ENCODE peak calls at places on chromosomes 7 and 10, in four cellular contexts. One of them, this sample, is unnamed.

GRCh38 chr10:77899080-77899477 is 27.5 kb downstream of the DLG5 start:
- DNase-seq in heart right ventricle: no peak
- DNase-seq in pancreas: no peak
- DNase-seq in GM12878: no peak
- DNase-seq in this sample: peak; percentile 64

GRCh38 chr10:92575961-92576360 is 2.1 kb upstream of the IDE start:
- DNase-seq in heart right ventricle: no peak
- DNase-seq in pancreas: no peak
- DNase-seq in GM12878: no peak
- DNase-seq in this sample: no peak

GRCh38 chr7:26105931-26106330 is 46.1 kb upstream of the NFE2L3 start:
- DNase-seq in heart right ventricle: no peak
- DNase-seq in pancreas: no peak
- DNase-seq in GM12878: no peak
- DNase-seq in this sample: no peak

GRCh38 chr7:137801003-137801402 is 45.8 kb downstream of the DGKI start:
- DNase-seq in heart right ventricle: no peak
- DNase-seq in pancreas: no peak
- DNase-seq in GM12878: no peak
- DNase-seq in this sample: no peak

GRCh38 chr7:28086198-28086597 is 94.4 kb downstream of the JAZF1 start:
- DNase-seq in heart right ventricle: no peak
- DNase-seq in pancreas: no peak
- DNase-seq in GM12878: no peak
- DNase-seq in this sample: no peak

GRCh38 chr7:27241189-27242045 is 1.2 kb upstream of the EVX1 start:
- DNase-seq in heart right ventricle: no peak
- DNase-seq in pancreas: no peak
- DNase-seq in GM12878: no peak
- DNase-seq in this sample: no peak

GRCh38 chr7:40551685-40552576 is 417.1 kb downstream of the SUGCT start:
- DNase-seq in heart right ventricle: no peak
- DNase-seq in pancreas: no peak
- DNase-seq in GM12878: peak; percentile 11
- DNase-seq in this sample: no peak

GRCh38 chr10:102597131-102597891 is 47.0 kb upstream of the TRIM8 start:
- DNase-seq in heart right ventricle: no peak
- DNase-seq in pancreas: no peak
- DNase-seq in GM12878: no peak
- DNase-seq in this sample: no peak

GRCh38 chr10:66928000-66928770 is 2.3 kb downstream of the LRRTM3 start:
- DNase-seq in heart right ventricle: no peak
- DNase-seq in pancreas: no peak
- DNase-seq in GM12878: no peak
- DNase-seq in this sample: no peak

GRCh38 chr7:87463982-87464381 is 11.5 kb downstream of the ABCB4 start:
- DNase-seq in heart right ventricle: no peak
- DNase-seq in pancreas: no peak
- DNase-seq in GM12878: no peak
- DNase-seq in this sample: no peak

GRCh38 chr10:44327461-44327860 is 57.4 kb downstream of the CXCL12 start:
- DNase-seq in heart right ventricle: no peak
- DNase-seq in pancreas: no peak
- DNase-seq in GM12878: no peak
- DNase-seq in this sample: no peak

GRCh38 chr10:78684954-78685353 is 383.8 kb upstream of the ZMIZ1 start:
- DNase-seq in heart right ventricle: no peak
- DNase-seq in pancreas: no peak
- DNase-seq in GM12878: no peak
- DNase-seq in this sample: no peak

GRCh38 chr7:139043823-139044812 is 8.3 kb upstream of the ZC3HAV1L start:
- DNase-seq in heart right ventricle: no peak
- DNase-seq in pancreas: no peak
- DNase-seq in GM12878: no peak
- DNase-seq in this sample: no peak

GRCh38 chr7:6646380-6646950 is 9.3 kb downstream of the ZNF316 start:
- DNase-seq in heart right ventricle: no peak
- DNase-seq in pancreas: no peak
- DNase-seq in GM12878: no peak
- DNase-seq in this sample: no peak

GRCh38 chr7:15334524-15335269 is 227.1 kb downstream of the AGMO start:
- DNase-seq in heart right ventricle: no peak
- DNase-seq in pancreas: no peak
- DNase-seq in GM12878: no peak
- DNase-seq in this sample: no peak

GRCh38 chr10:113381906-113382562 is 170.8 kb upstream of the HABP2 start:
- DNase-seq in heart right ventricle: peak; percentile 15
- DNase-seq in pancreas: no peak
- DNase-seq in GM12878: no peak
- DNase-seq in this sample: no peak

GRCh38 chr10:73906524-73907447 is 4.1 kb upstream of the PLAU start:
- DNase-seq in heart right ventricle: peak; percentile 83
- DNase-seq in pancreas: no peak
- DNase-seq in GM12878: no peak
- DNase-seq in this sample: peak; percentile 62

GRCh38 chr10:94545277-94546057 is at the start of gene HELLS:
- DNase-seq in heart right ventricle: peak; percentile 77
- DNase-seq in pancreas: peak; percentile 87
- DNase-seq in GM12878: peak; percentile 66
- DNase-seq in this sample: peak; percentile 80

GRCh38 chr7:91940171-91940570 is 491 bp upstream of the AKAP9 start:
- DNase-seq in heart right ventricle: peak; percentile 45
- DNase-seq in pancreas: no peak
- DNase-seq in GM12878: no peak
- DNase-seq in this sample: peak; percentile 31

GRCh38 chr10:125095228-125095627 is 65.1 kb downstream of the CTBP2 start:
- DNase-seq in heart right ventricle: no peak
- DNase-seq in pancreas: no peak
- DNase-seq in GM12878: no peak
- DNase-seq in this sample: no peak

GRCh38 chr10:101771380-101771779 is 4.5 kb downstream of the FGF8 start:
- DNase-seq in heart right ventricle: no peak
- DNase-seq in pancreas: no peak
- DNase-seq in GM12878: no peak
- DNase-seq in this sample: no peak

GRCh38 chr7:46317256-46317655 is 396.2 kb upstream of the IGFBP3 start:
- DNase-seq in heart right ventricle: no peak
- DNase-seq in pancreas: no peak
- DNase-seq in GM12878: no peak
- DNase-seq in this sample: no peak

GRCh38 chr7:127905491-127906330 is 125.5 kb downstream of the LRRC4 start:
- DNase-seq in heart right ventricle: no peak
- DNase-seq in pancreas: no peak
- DNase-seq in GM12878: no peak
- DNase-seq in this sample: no peak

GRCh38 chr7:157514746-157515145 is 177.9 kb downstream of the DNAJB6 start:
- DNase-seq in heart right ventricle: no peak
- DNase-seq in pancreas: no peak
- DNase-seq in GM12878: no peak
- DNase-seq in this sample: no peak

GRCh38 chr7:157514306-157514705 is 177.5 kb downstream of the DNAJB6 start:
- DNase-seq in heart right ventricle: no peak
- DNase-seq in pancreas: no peak
- DNase-seq in GM12878: no peak
- DNase-seq in this sample: no peak

GRCh38 chr7:157516911-157517781 is 180.3 kb downstream of the DNAJB6 start:
- DNase-seq in heart right ventricle: no peak
- DNase-seq in pancreas: no peak
- DNase-seq in GM12878: no peak
- DNase-seq in this sample: no peak

GRCh38 chr7:157516311-157516710 is 179.5 kb downstream of the DNAJB6 start:
- DNase-seq in heart right ventricle: no peak
- DNase-seq in pancreas: no peak
- DNase-seq in GM12878: no peak
- DNase-seq in this sample: no peak

GRCh38 chr7:157515342-157516041 is 178.7 kb downstream of the DNAJB6 start:
- DNase-seq in heart right ventricle: no peak
- DNase-seq in pancreas: no peak
- DNase-seq in GM12878: no peak
- DNase-seq in this sample: no peak
- H3K36me3 ChIP-seq in heart right ventricle: no peaks in the 10 kb centered on the region
- H3K36me3 ChIP-seq in pancreas: no peaks in the 10 kb centered on the region
- H3K36me3 ChIP-seq in GM12878: no peaks in the 10 kb centered on the region
- H3K36me3 ChIP-seq in this sample: no peaks in the 10 kb centered on the region

DNA sequence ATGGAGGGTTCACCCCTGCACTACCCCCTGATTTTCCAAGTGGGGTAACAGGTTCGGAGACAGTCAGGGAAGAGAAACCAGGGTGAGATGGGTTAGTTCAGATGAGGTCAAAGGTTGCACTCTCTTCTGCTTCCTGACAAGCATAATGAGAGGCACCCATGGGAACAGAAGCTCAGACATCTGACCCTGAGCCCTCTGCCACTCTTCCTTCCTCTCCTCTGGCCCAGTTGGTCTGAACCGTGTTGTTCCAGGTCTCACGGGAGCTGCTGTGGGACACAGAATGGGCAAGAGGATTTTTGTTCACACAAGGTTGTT is 38.4 kb downstream of the DNAJB12 start:
- DNase-seq in heart right ventricle: no peak
- DNase-seq in pancreas: no peak
- DNase-seq in GM12878: no peak
- DNase-seq in this sample: no peak
- H3K4me1 ChIP-seq in heart right ventricle: peaks cover 64% of the 10 kb centered on the region
- H3K4me1 ChIP-seq in pancreas: peaks cover 55% of the 10 kb centered on the region
- H3K4me1 ChIP-seq in GM12878: peaks cover 34% of the 10 kb centered on the region
- H3K4me1 ChIP-seq in this sample: peaks cover 20% of the 10 kb centered on the region

GRCh38 chr7:149616898-149617297 is 119.3 kb upstream of the ZNF746 start:
- DNase-seq in heart right ventricle: no peak
- DNase-seq in pancreas: peak; percentile 31
- DNase-seq in GM12878: no peak
- DNase-seq in this sample: no peak
- H3K27ac ChIP-seq in heart right ventricle: no peak overlapping the region
- H3K27ac ChIP-seq in pancreas: no peak overlapping the region
- H3K27ac ChIP-seq in GM12878: no peak overlapping the region
- H3K27ac ChIP-seq in this sample: no peak overlapping the region

GRCh38 chr7:155684546-155684945 is 40.1 kb downstream of the RBM33 start:
- DNase-seq in heart right ventricle: no peak
- DNase-seq in pancreas: no peak
- DNase-seq in GM12878: no peak
- DNase-seq in this sample: no peak

GRCh38 chr7:155683098-155683497 is 38.6 kb downstream of the RBM33 start:
- DNase-seq in heart right ventricle: no peak
- DNase-seq in pancreas: no peak
- DNase-seq in GM12878: no peak
- DNase-seq in this sample: no peak

GRCh38 chr7:155685070-155685790 is 40.8 kb downstream of the RBM33 start:
- DNase-seq in heart right ventricle: no peak
- DNase-seq in pancreas: no peak
- DNase-seq in GM12878: no peak
- DNase-seq in this sample: no peak

GRCh38 chr7:155682484-155682883 is 38.0 kb downstream of the RBM33 start:
- DNase-seq in heart right ventricle: no peak
- DNase-seq in pancreas: no peak
- DNase-seq in GM12878: no peak
- DNase-seq in this sample: no peak

DNA sequence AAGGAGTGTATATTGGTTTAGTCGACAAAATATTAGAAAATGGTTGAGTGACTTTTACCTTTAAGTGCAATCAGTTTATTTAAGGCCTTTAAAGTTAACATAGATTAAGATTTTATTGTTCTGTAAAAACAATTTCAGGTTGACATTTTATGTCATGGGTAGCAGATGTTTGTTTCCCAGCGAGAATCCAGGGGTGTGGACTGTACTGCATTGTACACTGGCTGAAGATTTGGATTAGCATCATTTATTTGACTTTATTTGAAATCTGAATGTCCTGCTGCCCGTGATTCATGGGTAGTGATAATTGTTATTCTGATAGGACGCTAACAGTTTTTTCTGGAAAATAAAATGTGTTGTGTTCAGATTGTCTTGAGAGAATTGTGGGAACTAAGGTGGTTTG is 39.3 kb downstream of the RBM33 start:
- DNase-seq in heart right ventricle: no peak
- DNase-seq in pancreas: no peak
- DNase-seq in GM12878: no peak
- DNase-seq in this sample: no peak
- H3K36me3 ChIP-seq in heart right ventricle: no peaks in the 10 kb centered on the region
- H3K36me3 ChIP-seq in pancreas: no peaks in the 10 kb centered on the region
- H3K36me3 ChIP-seq in GM12878: peaks cover 5% of the 10 kb centered on the region
- H3K36me3 ChIP-seq in this sample: peaks cover 18% of the 10 kb centered on the region

This sample was measured in lung.